ENCODE peak calls at places on chromosomes 16 and 17, in four cellular contexts. X, T, J and Z are unnamed samples.

GRCh38 chr17:30924341-30924740 is 2.6 kb downstream of the ADAP2 start:
- DNase-seq in T (no peak), J (no peak), X (no peak), Z (no peak)

GRCh38 chr16:86572616-86573015 is 5.7 kb upstream of the FOXL1 start:
- DNase-seq in T (no peak), X (no peak), J (no peak), Z (no peak)

GRCh38 chr17:68593331-68593710 is 7.8 kb downstream of the FAM20A start:
- DNase-seq in J (no peak), T (no peak), X (no peak), Z (no peak)

GRCh38 chr17:13562271-13562800 is 39.4 kb downstream of the HS3ST3A1 start:
- DNase-seq in T (no peak), J (no peak), X (no peak), Z (no peak)

GRCh38 chr17:61467416-61468262 is 15.4 kb downstream of the TBX4 start:
- DNase-seq in T (no peak), J (peak), X (no peak), Z (peak)

GRCh38 chr17:1197781-1198490 is 18.2 kb upstream of the ABR start:
- DNase-seq in X (no peak), J (peak), T (peak), Z (peak)

GRCh38 chr17:51079049-51079448 is 41.6 kb downstream of the SPAG9 start:
- DNase-seq in X (no peak), J (no peak), T (no peak), Z (no peak)

GRCh38 chr16:89095401-89095974 is 1.8 kb downstream of the ACSF3 start:
- DNase-seq in J (no peak), X (no peak), T (no peak), Z (no peak)

GRCh38 chr16:89696598-89697128 is 4.8 kb downstream of the SPATA2L start:
- DNase-seq in J (peak), T (no peak), X (no peak), Z (peak)

GRCh38 chr16:19127674-19128131 is 13.9 kb downstream of the ITPRIPL2 start:
- DNase-seq in J (no peak), T (no peak), X (no peak), Z (no peak)

GRCh38 chr17:7313890-7314718 is 1.1 kb downstream of the GPS2 start:
- DNase-seq in X (no peak), T (no peak), J (no peak), Z (no peak)

GRCh38 chr16:77157346-77157745 is 33.6 kb upstream of the MON1B start:
- DNase-seq in X (no peak), J (no peak), T (no peak), Z (no peak)

GRCh38 chr17:43468746-43469544 is 14.8 kb upstream of the DHX8 start:
- DNase-seq in X (no peak), J (no peak), T (no peak), Z (no peak)

GRCh38 chr16:71645450-71645849 is 19.5 kb downstream of the MARVELD3 start:
- DNase-seq in J (peak), T (no peak), X (no peak), Z (no peak)

GRCh38 chr16:54546481-54546880 is 259.9 kb upstream of the IRX3 start:
- DNase-seq in X (no peak), J (no peak), T (no peak), Z (no peak)

GRCh38 chr16:88697831-88698693 is 8.1 kb downstream of the RNF166 start:
- DNase-seq in T (no peak), J (no peak), X (no peak), Z (no peak)